ENCODE peak calls at places on chromosomes 16 and 17, in four cellular contexts. E is lower lobe of right lung, I is sigmoid colon, U is neural progenitor cell. B is an unnamed sample.

GRCh38 chr16:75443301-75443700 is 10.0 kb upstream of the CFDP1 start:
- DNase-seq in I (no peak), E (no peak), U (no peak), B (no peak)

GRCh38 chr16:27492588-27492979 is 57.1 kb downstream of the GTF3C1 start:
- DNase-seq in U (no peak), E (no peak), I (no peak), B (no peak)

GRCh38 chr17:67602974-67603373 is 114.8 kb upstream of the NOL11 start:
- DNase-seq in U (peak), E (no peak), I (no peak), B (no peak)

GRCh38 chr17:44071198-44071520 is 624 bp downstream of the G6PC3 start:
- DNase-seq in U (no peak), E (no peak), I (no peak), B (no peak)

GRCh38 chr16:19307587-19308241 is 22.2 kb downstream of the CLEC19A start:
- DNase-seq in I (no peak), E (no peak), U (peak), B (no peak)

GRCh38 chr16:80924372-80924978 is 82.2 kb downstream of the CMC2 start:
- DNase-seq in E (no peak), I (no peak), U (peak), B (no peak)

GRCh38 chr17:82531431-82531881 is 11.9 kb downstream of the FOXK2 start:
- DNase-seq in E (peak), U (no peak), I (no peak), B (no peak)

GRCh38 chr16:9047689-9048301 is 43.6 kb upstream of the HAPSTR1 start:
- DNase-seq in E (peak), U (peak), I (peak), B (peak)

GRCh38 chr17:43327421-43327820 is 71.4 kb upstream of the ARL4D start:
- DNase-seq in E (no peak), I (no peak), U (no peak), B (no peak)

GRCh38 chr17:80035937-80036714 is at the start of gene CCDC40:
- DNase-seq in I (peak), U (peak), E (peak), B (no peak)

GRCh38 chr16:15782573-15783365 is 74.1 kb downstream of the MYH11 start:
- DNase-seq in U (peak), I (no peak), E (no peak), B (no peak)

GRCh38 chr17:35588196-35588920 is 1.2 kb downstream of the AP2B1 start:
- DNase-seq in E (no peak), I (no peak), U (no peak), B (peak)

GRCh38 chr17:63435681-63436522 is 10.2 kb downstream of the CYB561 start:
- DNase-seq in U (no peak), E (no peak), I (no peak), B (peak)

GRCh38 chr16:7331997-7332396 is 648 bp upstream of the RBFOX1 start:
- DNase-seq in U (no peak), I (no peak), E (no peak), B (no peak)

GRCh38 chr17:11996722-11997146 is 541 bp downstream of the ZNF18 start:
- DNase-seq in I (no peak), E (no peak), U (no peak), B (no peak)

GRCh38 chr16:85554791-85555548 is 58.2 kb upstream of the GSE1 start:
- DNase-seq in E (peak), I (peak), U (peak), B (no peak)

GRCh38 chr16:59878479-59878878 is 1144.4 kb upstream of the GOT2 start:
- DNase-seq in U (no peak), E (no peak), I (no peak), B (no peak)

GRCh38 chr16:14063618-14064581 is 7.2 kb upstream of the MRTFB start:
- DNase-seq in I (no peak), E (no peak), U (no peak), B (no peak)

GRCh38 chr16:17416461-17417221 is 54.1 kb downstream of the XYLT1 start:
- DNase-seq in I (no peak), E (peak), U (no peak), B (no peak)
- TF ChIP-seq CTCF in I (no peak), E (peak), U (no peak), B (no peak)

DNA sequence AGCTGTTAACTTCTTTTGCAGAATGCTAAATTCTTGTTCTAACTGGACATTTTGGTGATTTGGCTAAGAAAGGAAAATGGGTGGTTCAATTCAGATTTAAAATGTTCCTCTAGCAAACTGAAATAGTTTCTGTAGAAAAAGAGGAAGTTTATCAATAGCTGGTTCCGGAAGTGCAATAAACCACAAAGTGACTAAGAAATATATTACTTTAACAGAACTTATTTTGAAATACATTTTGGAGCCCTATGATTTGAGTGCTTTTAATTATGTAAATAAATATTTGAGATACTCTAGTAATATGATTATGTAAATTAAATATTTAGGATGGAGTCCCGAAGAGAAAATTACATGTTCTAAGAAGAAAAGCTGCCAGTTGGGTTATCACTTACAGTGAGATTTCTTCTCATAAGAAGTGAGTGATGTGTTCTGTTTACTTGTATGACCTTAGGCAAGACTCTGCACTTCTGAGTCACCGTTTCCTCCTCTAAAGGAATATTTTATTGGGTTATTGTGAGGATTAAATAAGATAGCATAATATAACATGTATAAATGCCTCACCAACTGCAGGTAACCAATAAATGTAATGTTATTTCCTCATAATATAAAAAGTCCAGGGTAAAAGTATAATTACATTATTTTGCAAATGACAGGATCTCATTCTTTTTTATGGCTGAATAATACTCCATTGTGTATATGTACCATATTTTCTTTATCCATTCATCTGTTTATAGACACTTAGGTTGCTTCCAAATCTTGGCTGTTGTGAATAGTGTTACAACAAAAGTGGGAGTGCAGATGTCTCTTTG is at the start of gene EVI2B:
- DNase-seq in I (no peak), E (no peak), U (no peak), B (peak)
- H3K4me3 ChIP-seq in I (no peak), E (peak), U (no peak), B (no peak)

DNA sequence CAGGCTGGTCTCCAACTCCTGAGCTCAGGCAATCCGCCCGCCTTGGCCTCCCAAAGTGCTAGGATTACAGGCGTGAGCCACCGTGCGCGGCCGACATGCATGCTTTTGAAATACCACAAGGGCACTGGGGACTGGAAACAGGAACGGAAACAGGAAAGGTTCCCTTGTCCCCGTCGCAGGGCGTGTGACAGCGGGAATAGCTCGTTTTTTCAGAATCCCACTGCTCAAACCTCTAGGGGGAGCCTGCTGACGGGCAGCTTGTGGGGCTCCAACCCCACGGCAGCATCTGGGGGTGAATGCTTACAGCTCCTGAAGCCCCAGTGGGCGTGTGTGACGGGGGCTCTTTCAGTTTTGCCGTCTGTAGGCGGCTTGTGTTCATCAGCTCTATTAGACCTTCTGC is 18.8 kb upstream of the ASGR2 start:
- DNase-seq in U (peak), I (no peak), E (peak), B (no peak)
- TF ChIP-seq CTCF in U (peak), I (no peak), E (peak), B (no peak)

GRCh38 chr16:65071371-65072311 is 50.2 kb downstream of the CDH11 start:
- DNase-seq in E (no peak), I (peak), U (no peak), B (no peak)
- H3K4me3 ChIP-seq in E (no peak), I (no peak), U (no peak), B (no peak)

GRCh38 chr17:50611639-50612038 is 23.0 kb upstream of the ABCC3 start:
- DNase-seq in E (no peak), I (no peak), U (no peak), B (no peak)
- TF ChIP-seq CTCF in E (no peak), I (no peak), U (no peak), B (no peak)

GRCh38 chr16:56710181-56710737 is 19.7 kb upstream of the NUP93 start:
- DNase-seq in U (no peak), I (no peak), E (no peak), B (no peak)

GRCh38 chr16:56708821-56709685 is 20.9 kb upstream of the NUP93 start:
- DNase-seq in E (no peak), I (no peak), U (no peak), B (no peak)

GRCh38 chr16:56711862-56712261 is 18.1 kb upstream of the NUP93 start:
- DNase-seq in U (no peak), E (no peak), I (no peak), B (no peak)

GRCh38 chr16:56709686-56710040 is 20.3 kb upstream of the NUP93 start:
- DNase-seq in U (no peak), I (no peak), E (no peak), B (no peak)

GRCh38 chr16:56708418-56708817 is 21.5 kb upstream of the NUP93 start:
- DNase-seq in E (no peak), I (no peak), U (no peak), B (no peak)
- H3K4me3 ChIP-seq in E (no peak), I (no peak), U (no peak), B (no peak)

GRCh38 chr16:58755989-58756649 is 22.0 kb upstream of the GOT2 start:
- DNase-seq in I (peak), U (peak), E (peak), B (peak)

GRCh38 chr16:58753711-58754134 is 19.6 kb upstream of the GOT2 start:
- DNase-seq in E (no peak), U (no peak), I (no peak), B (no peak)

GRCh38 chr16:58756650-58757332 is 22.7 kb upstream of the GOT2 start:
- DNase-seq in U (no peak), E (no peak), I (no peak), B (peak)
- TF ChIP-seq CTCF in U (no peak), E (no peak), I (no peak), B (no peak)

GRCh38 chr17:45976391-45976754 is 22.7 kb upstream of the STH start:
- DNase-seq in E (no peak), I (no peak), U (no peak), B (no peak)
- H3K4me3 ChIP-seq in E (no peak), I (no peak), U (no peak), B (no peak)